ENCODE peak calls at places on chromosome 6, in nine cellular contexts. R, A, J, M, P, B, V, F and Z are unnamed samples.
A peak's percentile ranks its signal among the peaks of the same experiment; 100 is the strongest.

GRCh38 chr6:129555206-129555832 is 154.7 kb downstream of the ARHGAP18 start:
- DNase-seq in R (no peak), A (no peak), J (no peak), M (no peak), P (peak; percentile 40), B (no peak), V (peak; percentile 38), F (no peak), Z (no peak)

GRCh38 chr6:88662163-88662580 is 301.2 kb downstream of the RNGTT start:
- DNase-seq in R (peak; percentile 44), A (no peak), J (no peak), M (no peak), P (no peak), B (no peak), V (no peak), F (no peak), Z (no peak)

GRCh38 chr6:158799051-158799792 is 19.9 kb downstream of the EZR start:
- DNase-seq in R (peak; percentile 91), A (peak; percentile 95), J (no peak), M (no peak), P (peak; percentile 67), B (no peak), V (no peak), F (no peak), Z (no peak)

GRCh38 chr6:112839525-112839961 is 492.4 kb downstream of the RFPL4B start:
- DNase-seq in R (no peak), A (no peak), J (no peak), M (no peak), P (peak; percentile 86), B (peak; percentile 16), V (peak; percentile 64), F (no peak), Z (no peak)

GRCh38 chr6:54135665-54136370 is 24.6 kb downstream of the MLIP start:
- DNase-seq in R (no peak), A (no peak), J (no peak), M (no peak), P (peak; percentile 79), B (no peak), V (peak; percentile 3), F (no peak), Z (no peak)

GRCh38 chr6:166938704-166939103 is 17.6 kb downstream of the RNASET2 start:
- DNase-seq in R (no peak), A (no peak), J (no peak), M (no peak), P (no peak), B (no peak), V (no peak), F (no peak), Z (no peak)

GRCh38 chr6:133890941-133891813 is 2.3 kb downstream of the TCF21 start:
- DNase-seq in R (peak; percentile 19), A (no peak), J (no peak), M (no peak), P (peak; percentile 81), B (peak; percentile 40), V (no peak), F (no peak), Z (no peak)

GRCh38 chr6:28863607-28864320 is 60.0 kb downstream of the TRIM27 start:
- DNase-seq in R (peak; percentile 76), A (peak; percentile 56), J (peak; percentile 74), M (peak; percentile 93), P (peak; percentile 90), B (peak; percentile 55), V (peak; percentile 72), F (peak; percentile 86), Z (peak; percentile 17)

GRCh38 chr6:129340983-129341382 is 369.0 kb downstream of the ARHGAP18 start:
- DNase-seq in R (no peak), A (no peak), J (no peak), M (no peak), P (peak; percentile 90), B (no peak), V (peak; percentile 73), F (no peak), Z (no peak)

GRCh38 chr6:46677314-46677654 is 10.4 kb upstream of the TDRD6 start:
- DNase-seq in R (no peak), A (no peak), J (no peak), M (no peak), P (no peak), B (no peak), V (no peak), F (no peak), Z (no peak)

DNA sequence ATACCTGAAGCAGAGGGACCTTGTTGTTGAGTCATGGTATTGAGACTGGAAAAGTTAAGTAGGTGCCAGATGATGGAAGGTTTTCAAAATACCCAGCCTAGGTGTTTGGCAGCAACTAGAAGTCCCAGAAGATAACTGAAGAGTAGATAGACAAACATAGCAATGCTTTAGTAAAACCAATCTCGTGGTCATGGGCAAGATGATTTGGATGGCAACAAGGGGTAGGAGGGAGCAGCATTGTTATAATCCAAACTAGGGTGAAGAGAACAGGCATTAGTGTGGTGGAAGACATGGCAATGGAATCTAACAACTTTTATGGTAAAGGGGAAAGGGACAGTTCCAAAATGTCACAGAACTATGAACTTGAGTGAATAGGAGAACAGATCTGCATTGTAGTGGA is 2.3 kb downstream of the FILIP1 start:
- DNase-seq in R (no peak), A (no peak), J (no peak), M (no peak), P (no peak), B (peak; percentile 24), V (no peak), F (no peak), Z (no peak)
- TF ChIP-seq CTCF in R (no peak), A (no peak), J (no peak), M (no peak), P (no peak), B (no peak), V (no peak), F (no peak), Z (no peak)

DNA sequence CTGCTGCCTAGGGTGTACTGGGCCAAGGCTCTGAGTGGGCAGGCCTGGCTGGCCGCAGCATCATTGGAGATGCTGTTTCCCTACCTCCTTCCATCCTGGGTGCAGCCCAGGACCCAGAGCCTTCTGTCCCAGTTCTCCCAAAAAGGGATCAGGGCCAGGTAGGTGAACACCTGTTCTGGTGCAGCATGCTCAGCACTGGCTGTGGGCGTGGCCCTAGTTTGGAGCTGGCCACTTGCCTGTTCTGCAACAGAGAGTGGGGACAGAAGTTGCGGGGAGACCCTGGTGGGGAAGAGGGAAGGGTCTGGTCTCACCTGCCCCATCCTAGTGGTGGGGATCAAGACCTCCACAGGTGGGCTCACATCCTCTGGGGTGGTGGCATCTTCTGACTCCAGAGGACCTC is 1.4 kb upstream of the ARMC12 start:
- DNase-seq in R (peak; percentile 79), A (peak; percentile 61), J (no peak), M (no peak), P (no peak), B (no peak), V (no peak), F (no peak), Z (no peak)
- H3K27ac ChIP-seq in R (no peak overlapping the region), A (no peak overlapping the region), J (no peak overlapping the region), M (no peak overlapping the region), P (no peak overlapping the region), B (peak overlapping the region; percentile 25), V (no peak overlapping the region), F (peak overlapping the region; percentile 100), Z (no peak overlapping the region)

DNA sequence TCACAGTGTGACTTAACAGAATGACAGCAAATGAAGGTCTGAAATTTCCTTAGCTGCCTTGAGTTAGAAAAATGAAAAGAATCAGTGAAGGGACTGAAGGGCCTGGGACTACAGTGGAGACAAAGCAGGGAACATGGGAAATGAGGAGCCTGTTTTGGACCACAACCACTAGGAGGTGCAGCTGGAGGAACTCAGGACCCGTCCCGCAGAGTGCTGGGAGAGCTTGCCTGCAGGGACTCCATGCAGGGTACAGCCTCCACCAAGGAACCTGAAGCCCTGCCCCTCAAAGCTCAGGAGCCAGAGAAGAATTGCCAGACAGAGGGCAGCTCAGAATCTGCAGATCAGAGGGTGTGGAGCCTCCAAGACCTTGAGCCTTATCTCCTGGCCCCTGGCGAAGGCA is 50.7 kb downstream of the LRFN2 start:
- DNase-seq in R (no peak), A (no peak), J (no peak), M (no peak), P (no peak), B (no peak), V (no peak), F (no peak), Z (no peak)
- TF ChIP-seq CTCF in R (no peak), A (no peak), J (no peak), M (no peak), P (no peak), B (no peak), V (peak; percentile 14), F (no peak), Z (no peak)

GRCh38 chr6:4932506-4932903 is 71.3 kb downstream of the RPP40 start:
- DNase-seq in R (no peak), A (no peak), J (no peak), M (no peak), P (no peak), B (no peak), V (no peak), F (no peak), Z (no peak)
- H3K27ac ChIP-seq in R (no peak overlapping the region), A (no peak overlapping the region), J (no peak overlapping the region), M (no peak overlapping the region), P (no peak overlapping the region), B (no peak overlapping the region), V (no peak overlapping the region), F (no peak overlapping the region), Z (no peak overlapping the region)

DNA sequence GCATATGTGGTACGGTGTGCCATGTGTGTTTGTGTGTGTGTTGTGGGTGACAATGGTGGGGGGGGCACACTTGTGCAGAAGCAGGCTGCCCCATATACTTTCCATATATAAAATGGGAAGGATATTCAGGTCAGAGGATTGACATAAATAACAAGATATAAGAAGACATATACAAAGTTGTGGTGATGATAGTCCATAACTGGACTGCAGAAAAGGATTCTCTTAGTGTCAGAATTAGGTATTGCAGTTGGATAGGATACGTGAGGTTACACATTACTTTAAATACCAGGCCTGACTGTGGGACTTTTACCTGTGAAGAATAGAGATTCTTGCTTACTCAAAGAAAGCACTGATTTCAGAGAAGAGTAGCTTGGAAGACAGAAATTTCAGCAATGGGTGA is 1260.3 kb downstream of the EPHA7 start:
- DNase-seq in R (no peak), A (no peak), J (no peak), M (no peak), P (no peak), B (no peak), V (no peak), F (no peak), Z (no peak)
- TF ChIP-seq CTCF in R (no peak), A (no peak), J (no peak), M (peak; percentile 3), P (no peak), B (no peak), V (no peak), F (no peak), Z (no peak)